ENCODE peak calls at places on chromosome 1, in nine cellular contexts. One of them, this sample, is unnamed.
A peak's percentile ranks its signal among the peaks of the same experiment; 100 is the strongest.

GRCh38 chr1:244163861-244164562 is 112.9 kb downstream of the ZBTB18 start:
- DNase-seq in sigmoid colon: no peak
- DNase-seq in mesothelial cell of epicardium: no peak
- DNase-seq in cardiac fibroblast: peak; percentile 96
- DNase-seq in stimulated activated CD4-positive, alpha-beta T cell treated with anti-CD3 and anti-CD28 coated beads, Interleukin-2, amount 100 ng/mL, for 48 hours: no peak
- DNase-seq in cerebellar cortex: no peak
- DNase-seq in WTC11: no peak
- DNase-seq in sciatic nerve: no peak
- DNase-seq in mesenchymal stem cell: peak; percentile 95
- DNase-seq in this sample: peak; percentile 95

GRCh38 chr1:40710581-40711315 is 19.2 kb downstream of the NFYC start:
- DNase-seq in sigmoid colon: no peak
- DNase-seq in mesothelial cell of epicardium: no peak
- DNase-seq in cardiac fibroblast: peak; percentile 10
- DNase-seq in stimulated activated CD4-positive, alpha-beta T cell treated with anti-CD3 and anti-CD28 coated beads, Interleukin-2, amount 100 ng/mL, for 48 hours: no peak
- DNase-seq in cerebellar cortex: peak; percentile 54
- DNase-seq in WTC11: no peak
- DNase-seq in sciatic nerve: no peak
- DNase-seq in mesenchymal stem cell: no peak
- DNase-seq in this sample: no peak

GRCh38 chr1:183279835-183280234 is 93.8 kb downstream of the LAMC2 start:
- DNase-seq in sigmoid colon: no peak
- DNase-seq in mesothelial cell of epicardium: no peak
- DNase-seq in cardiac fibroblast: peak; percentile 98
- DNase-seq in stimulated activated CD4-positive, alpha-beta T cell treated with anti-CD3 and anti-CD28 coated beads, Interleukin-2, amount 100 ng/mL, for 48 hours: no peak
- DNase-seq in cerebellar cortex: no peak
- DNase-seq in WTC11: no peak
- DNase-seq in sciatic nerve: peak; percentile 67
- DNase-seq in mesenchymal stem cell: peak; percentile 93
- DNase-seq in this sample: no peak

GRCh38 chr1:9125325-9125724 is 3.6 kb downstream of the GPR157 start:
- DNase-seq in sigmoid colon: no peak
- DNase-seq in mesothelial cell of epicardium: no peak
- DNase-seq in cardiac fibroblast: no peak
- DNase-seq in stimulated activated CD4-positive, alpha-beta T cell treated with anti-CD3 and anti-CD28 coated beads, Interleukin-2, amount 100 ng/mL, for 48 hours: no peak
- DNase-seq in cerebellar cortex: no peak
- DNase-seq in WTC11: no peak
- DNase-seq in sciatic nerve: no peak
- DNase-seq in mesenchymal stem cell: no peak
- DNase-seq in this sample: no peak

GRCh38 chr1:220817907-220818306 is 31.2 kb downstream of the MTARC1 start:
- DNase-seq in sigmoid colon: peak; percentile 86
- DNase-seq in mesothelial cell of epicardium: no peak
- DNase-seq in cardiac fibroblast: peak; percentile 30
- DNase-seq in stimulated activated CD4-positive, alpha-beta T cell treated with anti-CD3 and anti-CD28 coated beads, Interleukin-2, amount 100 ng/mL, for 48 hours: no peak
- DNase-seq in cerebellar cortex: no peak
- DNase-seq in WTC11: no peak
- DNase-seq in sciatic nerve: no peak
- DNase-seq in mesenchymal stem cell: peak; percentile 85
- DNase-seq in this sample: no peak

GRCh38 chr1:200670215-200671118 is 760 bp upstream of the DDX59 start:
- DNase-seq in sigmoid colon: no peak
- DNase-seq in mesothelial cell of epicardium: no peak
- DNase-seq in cardiac fibroblast: no peak
- DNase-seq in stimulated activated CD4-positive, alpha-beta T cell treated with anti-CD3 and anti-CD28 coated beads, Interleukin-2, amount 100 ng/mL, for 48 hours: no peak
- DNase-seq in cerebellar cortex: peak; percentile 75
- DNase-seq in WTC11: no peak
- DNase-seq in sciatic nerve: no peak
- DNase-seq in mesenchymal stem cell: no peak
- DNase-seq in this sample: peak; percentile 56

GRCh38 chr1:36884029-36884701 is 150.2 kb downstream of the GRIK3 start:
- DNase-seq in sigmoid colon: no peak
- DNase-seq in mesothelial cell of epicardium: no peak
- DNase-seq in cardiac fibroblast: no peak
- DNase-seq in stimulated activated CD4-positive, alpha-beta T cell treated with anti-CD3 and anti-CD28 coated beads, Interleukin-2, amount 100 ng/mL, for 48 hours: no peak
- DNase-seq in cerebellar cortex: no peak
- DNase-seq in WTC11: no peak
- DNase-seq in sciatic nerve: peak; percentile 13
- DNase-seq in mesenchymal stem cell: no peak
- DNase-seq in this sample: no peak

GRCh38 chr1:31095298-31095981 is 29.9 kb upstream of the PUM1 start:
- DNase-seq in sigmoid colon: no peak
- DNase-seq in mesothelial cell of epicardium: no peak
- DNase-seq in cardiac fibroblast: peak; percentile 82
- DNase-seq in stimulated activated CD4-positive, alpha-beta T cell treated with anti-CD3 and anti-CD28 coated beads, Interleukin-2, amount 100 ng/mL, for 48 hours: no peak
- DNase-seq in cerebellar cortex: no peak
- DNase-seq in WTC11: no peak
- DNase-seq in sciatic nerve: no peak
- DNase-seq in mesenchymal stem cell: peak; percentile 36
- DNase-seq in this sample: no peak

GRCh38 chr1:165644064-165644735 is 13.2 kb downstream of the MGST3 start:
- DNase-seq in sigmoid colon: no peak
- DNase-seq in mesothelial cell of epicardium: no peak
- DNase-seq in cardiac fibroblast: no peak
- DNase-seq in stimulated activated CD4-positive, alpha-beta T cell treated with anti-CD3 and anti-CD28 coated beads, Interleukin-2, amount 100 ng/mL, for 48 hours: no peak
- DNase-seq in cerebellar cortex: no peak
- DNase-seq in WTC11: no peak
- DNase-seq in sciatic nerve: no peak
- DNase-seq in mesenchymal stem cell: no peak
- DNase-seq in this sample: no peak

This sample was measured in HTR-8/SVneo.